ENCODE peak calls at places on chromosomes 3 and 15, in six cellular contexts. J, W, N, K, O and B are unnamed samples.
A peak's percentile ranks its signal among the peaks of the same experiment; 100 is the strongest.

GRCh38 chr3:186653079-186653710 is 12.6 kb upstream of the HRG start:
- DNase-seq in J (no peak), W (no peak), N (no peak), K (no peak), O (no peak), B (no peak)

GRCh38 chr3:32963871-32964270 is 12.4 kb downstream of the CCR4 start:
- DNase-seq in J (no peak), W (no peak), N (peak; percentile 58), K (no peak), O (no peak), B (no peak)

GRCh38 chr3:187027531-187027936 is 97.2 kb downstream of the ST6GAL1 start:
- DNase-seq in J (no peak), W (no peak), N (peak; percentile 83), K (peak; percentile 32), O (no peak), B (no peak)

GRCh38 chr15:82595766-82596165 is 51.4 kb downstream of the CPEB1 start:
- DNase-seq in J (no peak), W (no peak), N (no peak), K (no peak), O (no peak), B (no peak)

GRCh38 chr15:41993447-41994170 is 21.3 kb upstream of the EHD4 start:
- DNase-seq in J (no peak), W (no peak), N (no peak), K (no peak), O (no peak), B (no peak)

GRCh38 chr3:60839242-60839641 is 412.0 kb downstream of the FHIT start:
- DNase-seq in J (peak; percentile 17), W (no peak), N (no peak), K (no peak), O (no peak), B (no peak)

GRCh38 chr3:77041756-77042155 is 1.9 kb downstream of the ROBO2 start:
- DNase-seq in J (no peak), W (no peak), N (no peak), K (no peak), O (no peak), B (no peak)

GRCh38 chr3:192772495-192772894 is 45.2 kb upstream of the FGF12 start:
- DNase-seq in J (peak; percentile 62), W (peak; percentile 39), N (no peak), K (peak; percentile 4), O (peak; percentile 20), B (peak; percentile 22)

GRCh38 chr3:117722856-117723255 is 1013.3 kb downstream of the TUSC7 start:
- DNase-seq in J (no peak), W (no peak), N (no peak), K (no peak), O (no peak), B (no peak)

GRCh38 chr3:32238027-32238815 is at the start of gene CMTM8:
- DNase-seq in J (peak; percentile 29), W (peak; percentile 44), N (peak; percentile 68), K (peak; percentile 78), O (no peak), B (no peak)

GRCh38 chr3:30951806-30952205 is 57.3 kb upstream of the GADL1 start:
- DNase-seq in J (no peak), W (no peak), N (no peak), K (no peak), O (no peak), B (peak; percentile 36)

GRCh38 chr3:45545476-45545875 is 49.1 kb upstream of the LIMD1 start:
- DNase-seq in J (no peak), W (peak; percentile 31), N (no peak), K (no peak), O (no peak), B (no peak)

GRCh38 chr15:75451202-75451673 is 252 bp downstream of the SIN3A start:
- DNase-seq in J (no peak), W (no peak), N (no peak), K (no peak), O (no peak), B (no peak)

GRCh38 chr3:118986734-118987133 is 47.9 kb downstream of the IGSF11 start:
- DNase-seq in J (no peak), W (no peak), N (no peak), K (no peak), O (no peak), B (no peak)

GRCh38 chr15:34514251-34514760 is 69.1 kb downstream of the GOLGA8B start:
- DNase-seq in J (peak; percentile 76), W (peak; percentile 23), N (no peak), K (peak; percentile 5), O (no peak), B (no peak)

GRCh38 chr15:69021895-69022294 is 7.4 kb downstream of the NOX5 start:
- DNase-seq in J (no peak), W (no peak), N (no peak), K (no peak), O (no peak), B (no peak)

GRCh38 chr3:76487446-76487845 is 552.5 kb upstream of the ROBO2 start:
- DNase-seq in J (no peak), W (no peak), N (no peak), K (no peak), O (no peak), B (no peak)

GRCh38 chr3:81161851-81162250 is 599.6 kb downstream of the GBE1 start:
- DNase-seq in J (no peak), W (no peak), N (no peak), K (no peak), O (no peak), B (no peak)

GRCh38 chr3:24583004-24583403 is 88.4 kb upstream of the THRB start:
- DNase-seq in J (no peak), W (peak; percentile 17), N (no peak), K (no peak), O (no peak), B (no peak)

GRCh38 chr15:96138985-96139384 is 191.5 kb upstream of the NR2F2 start:
- DNase-seq in J (no peak), W (no peak), N (no peak), K (no peak), O (no peak), B (no peak)

DNA sequence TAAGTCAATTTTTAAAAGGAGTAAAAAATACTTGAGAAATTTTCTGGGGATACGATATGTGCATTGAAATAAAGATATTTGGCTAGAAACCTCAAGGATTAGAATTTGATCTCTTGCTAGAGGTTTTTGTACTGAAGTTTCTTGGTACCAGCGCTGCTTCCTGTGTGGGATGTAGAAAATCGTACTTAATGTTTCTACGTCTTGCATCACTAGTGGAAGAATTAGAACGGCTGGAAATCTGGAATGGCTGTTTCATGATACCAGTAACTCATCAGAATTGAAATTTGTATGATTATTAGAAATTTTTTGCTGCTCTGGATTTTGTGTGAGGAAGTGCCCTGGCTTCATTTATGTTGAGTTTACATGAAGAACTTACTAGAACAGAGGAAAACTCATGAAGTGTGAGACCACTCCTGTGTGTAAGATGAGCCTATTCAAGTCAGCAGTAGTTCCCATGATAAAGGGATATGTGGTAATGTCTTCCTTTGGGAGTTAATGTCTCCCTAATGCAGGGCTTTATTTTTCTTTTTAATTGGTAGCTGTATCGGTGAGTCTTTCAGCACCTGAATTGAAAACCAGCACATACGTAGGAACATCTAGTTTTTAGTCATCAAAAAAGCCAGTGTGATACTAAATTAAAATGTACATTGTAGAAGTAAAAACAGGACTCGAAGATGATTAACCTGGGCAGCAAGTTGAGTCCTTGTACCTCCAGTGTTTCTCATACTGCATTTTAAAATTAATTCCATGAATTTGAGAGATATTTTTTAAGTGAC is 3.2 kb downstream of the KBTBD8 start:
- DNase-seq in J (no peak), W (no peak), N (no peak), K (no peak), O (no peak), B (no peak)
- H3K4me3 ChIP-seq in J (no peak overlapping the region), W (no peak overlapping the region), N (no peak overlapping the region), K (no peak overlapping the region), O (no peak overlapping the region), B (no peak overlapping the region)

GRCh38 chr3:4525555-4526238 is 32.5 kb downstream of the ITPR1 start:
- DNase-seq in J (no peak), W (no peak), N (no peak), K (no peak), O (no peak), B (no peak)

GRCh38 chr3:4523710-4524422 is 30.7 kb downstream of the ITPR1 start:
- DNase-seq in J (no peak), W (no peak), N (no peak), K (no peak), O (no peak), B (no peak)

GRCh38 chr3:4522962-4523361 is 29.8 kb downstream of the ITPR1 start:
- DNase-seq in J (no peak), W (no peak), N (no peak), K (no peak), O (no peak), B (no peak)

GRCh38 chr3:4520013-4520881 is 27.1 kb downstream of the ITPR1 start:
- DNase-seq in J (no peak), W (no peak), N (no peak), K (no peak), O (no peak), B (no peak)

GRCh38 chr3:4524423-4524769 is 31.2 kb downstream of the ITPR1 start:
- DNase-seq in J (no peak), W (peak; percentile 97), N (no peak), K (peak; percentile 23), O (no peak), B (peak; percentile 4)
- H3K4me3 ChIP-seq in J (no peak overlapping the region), W (no peak overlapping the region), N (no peak overlapping the region), K (no peak overlapping the region), O (no peak overlapping the region), B (no peak overlapping the region)

DNA sequence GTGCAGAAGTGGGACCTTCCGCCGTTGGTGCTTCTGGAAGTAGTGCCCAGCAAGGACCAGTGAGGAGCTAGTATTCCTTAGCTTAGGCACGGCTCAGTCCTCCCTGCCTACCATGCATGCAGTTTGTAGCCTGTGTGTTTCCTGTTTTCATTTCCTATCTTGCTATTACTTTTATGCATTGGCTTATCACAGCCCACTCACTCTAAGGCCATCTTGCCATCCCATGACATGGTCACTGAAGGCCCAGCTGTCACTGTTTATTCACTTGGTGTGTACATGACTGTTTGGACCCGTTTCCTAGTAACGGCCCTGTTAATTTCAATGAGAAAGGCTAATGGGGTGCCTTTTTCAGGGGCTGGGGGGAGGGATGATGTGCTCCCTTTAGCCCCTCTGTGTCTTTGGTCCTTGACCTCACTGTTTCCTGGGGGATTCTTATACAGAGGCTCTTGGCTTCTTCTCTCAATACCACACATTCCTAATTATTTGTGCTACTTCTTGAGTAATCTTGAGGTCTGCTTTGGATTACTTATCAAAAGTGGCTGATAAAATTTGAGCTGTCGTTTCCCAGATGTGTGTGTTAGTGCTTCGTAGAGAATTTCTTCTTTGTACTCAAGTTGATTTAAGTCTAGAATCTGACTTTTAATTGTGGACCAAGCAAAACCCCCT is 24.5 kb upstream of the TRAK1 start:
- DNase-seq in J (no peak), W (peak; percentile 84), N (no peak), K (no peak), O (no peak), B (peak; percentile 85)
- H3K4me3 ChIP-seq in J (no peak overlapping the region), W (no peak overlapping the region), N (no peak overlapping the region), K (no peak overlapping the region), O (no peak overlapping the region), B (no peak overlapping the region)

GRCh38 chr3:98322686-98323085 is 31.0 kb upstream of the OR5K4 start:
- DNase-seq in J (no peak), W (no peak), N (no peak), K (no peak), O (no peak), B (no peak)
- H3K4me3 ChIP-seq in J (no peak overlapping the region), W (no peak overlapping the region), N (no peak overlapping the region), K (no peak overlapping the region), O (no peak overlapping the region), B (no peak overlapping the region)